ENCODE peak calls at places on chromosomes 1 and 21, in five cellular contexts. W is memory B cell, S is AML-193, M is GF-D8, R is Karpas-422. C is an unnamed sample.

GRCh38 chr1:183942933-183943693 is 94.4 kb downstream of the COLGALT2 start:
- DNase-seq in W (no peak), M (peak; percentile 76), R (peak; percentile 44), S (no peak), C (no peak)

GRCh38 chr1:8211620-8212442 is 106.1 kb upstream of the SLC45A1 start:
- DNase-seq in S (peak; percentile 46), W (no peak), M (peak; percentile 81), R (no peak), C (no peak)

GRCh38 chr1:189851806-189852367 is 625.8 kb downstream of the BRINP3 start:
- DNase-seq in S (no peak), W (no peak), R (no peak), M (no peak), C (no peak)

GRCh38 chr1:52725903-52726264 is 369 bp upstream of the ZYG11B start:
- DNase-seq in R (no peak), M (no peak), W (no peak), S (no peak), C (no peak)

GRCh38 chr1:191699343-191699742 is 458.9 kb upstream of the RGS18 start:
- DNase-seq in S (no peak), R (no peak), M (no peak), W (no peak), C (no peak)

GRCh38 chr1:55053265-55053954 is 14.1 kb downstream of the PCSK9 start:
- DNase-seq in W (no peak), S (peak; percentile 16), R (no peak), M (no peak), C (no peak)

GRCh38 chr1:109548321-109549267 is at the start of gene GNAI3:
- DNase-seq in R (peak; percentile 99), W (peak; percentile 85), S (peak; percentile 93), M (peak; percentile 88), C (peak; percentile 92)

GRCh38 chr1:160247053-160247452 is 15.3 kb downstream of the DCAF8 start:
- DNase-seq in R (no peak), S (no peak), W (no peak), M (no peak), C (no peak)

GRCh38 chr21:41681336-41681801 is 85.5 kb downstream of the RIPK4 start:
- DNase-seq in S (no peak), W (no peak), R (no peak), M (no peak), C (no peak)

GRCh38 chr21:45030637-45031218 is 43.7 kb upstream of the ADARB1 start:
- DNase-seq in R (no peak), M (no peak), W (no peak), S (no peak), C (no peak)

GRCh38 chr1:169163059-169163458 is 56.6 kb downstream of the ATP1B1 start:
- DNase-seq in R (no peak), W (no peak), S (no peak), M (no peak), C (no peak)

GRCh38 chr1:91754348-91754747 is 131.6 kb downstream of the TGFBR3 start:
- DNase-seq in M (no peak), R (no peak), S (no peak), W (no peak), C (no peak)

GRCh38 chr1:177723533-177723932 is 246.3 kb downstream of the SEC16B start:
- DNase-seq in S (no peak), R (no peak), W (no peak), M (no peak), C (no peak)

GRCh38 chr21:14863745-14864210 is 201.0 kb downstream of the NRIP1 start:
- DNase-seq in W (no peak), S (peak; percentile 3), R (no peak), M (no peak), C (no peak)

GRCh38 chr1:95657248-95657647 is 423.2 kb downstream of the RWDD3 start:
- DNase-seq in R (no peak), W (no peak), M (no peak), S (no peak), C (no peak)

GRCh38 chr1:161287482-161288054 is 22.2 kb downstream of the MPZ start:
- DNase-seq in W (no peak), R (no peak), M (no peak), S (no peak), C (no peak)

GRCh38 chr1:225817611-225818061 is 7.7 kb downstream of the EPHX1 start:
- DNase-seq in W (no peak), M (peak; percentile 17), R (no peak), S (no peak), C (peak; percentile 31)

GRCh38 chr1:235866913-235867850 is 476 bp upstream of the LYST start:
- DNase-seq in W (peak; percentile 99), S (peak; percentile 88), R (peak; percentile 98), M (peak; percentile 79), C (peak; percentile 95)

GRCh38 chr1:151147132-151147503 is 687 bp upstream of the SEMA6C start:
- DNase-seq in M (no peak), W (no peak), R (no peak), S (no peak), C (no peak)

GRCh38 chr1:84089470-84090261 is 54.4 kb upstream of the PRKACB start:
- DNase-seq in R (no peak), S (no peak), M (no peak), W (no peak), C (no peak)

GRCh38 chr1:41361495-41362356 is 492 bp downstream of the FOXO6 start:
- DNase-seq in R (peak; percentile 59), S (no peak), W (no peak), M (no peak), C (no peak)